ENCODE peak calls at places on chromosomes 11 and 22, in nine cellular contexts. One of them, this sample, is unnamed.

GRCh38 chr22:36373258-36373579 is 14.5 kb downstream of the MYH9 start:
- DNase-seq in mammary epithelial cell: no peak
- DNase-seq in lower leg skin: peak; percentile 93
- DNase-seq in non-pigmented ciliary epithelial cell: no peak
- DNase-seq in fibroblast of pulmonary artery: no peak
- DNase-seq in HAP-1: no peak
- DNase-seq in AG08395: no peak
- DNase-seq in stimulated activated CD4-positive, alpha-beta T cell treated with anti-CD3 and anti-CD28 coated beads, Interleukin-4, amount 100 ng/mL, for 48 hours: no peak
- DNase-seq in stimulated activated CD8-positive, alpha-beta memory T cell treated with anti-CD3 and anti-CD28 coated beads, Interleukin-4, amount 100 ng/mL, for 1 hour: no peak
- DNase-seq in this sample: no peak

GRCh38 chr11:13970986-13971385 is 8.5 kb downstream of the SPON1 start:
- DNase-seq in lower leg skin: no peak
- DNase-seq in stimulated activated CD4-positive, alpha-beta T cell treated with anti-CD3 and anti-CD28 coated beads, Interleukin-4, amount 100 ng/mL, for 48 hours: no peak
- DNase-seq in AG08395: peak; percentile 5
- DNase-seq in fibroblast of pulmonary artery: no peak
- DNase-seq in mammary epithelial cell: peak; percentile 23
- DNase-seq in non-pigmented ciliary epithelial cell: no peak
- DNase-seq in HAP-1: no peak
- DNase-seq in stimulated activated CD8-positive, alpha-beta memory T cell treated with anti-CD3 and anti-CD28 coated beads, Interleukin-4, amount 100 ng/mL, for 1 hour: no peak
- DNase-seq in this sample: no peak

GRCh38 chr11:130227373-130227772 is 67.8 kb downstream of the ST14 start:
- DNase-seq in fibroblast of pulmonary artery: no peak
- DNase-seq in mammary epithelial cell: no peak
- DNase-seq in non-pigmented ciliary epithelial cell: no peak
- DNase-seq in stimulated activated CD8-positive, alpha-beta memory T cell treated with anti-CD3 and anti-CD28 coated beads, Interleukin-4, amount 100 ng/mL, for 1 hour: no peak
- DNase-seq in lower leg skin: no peak
- DNase-seq in HAP-1: no peak
- DNase-seq in AG08395: no peak
- DNase-seq in stimulated activated CD4-positive, alpha-beta T cell treated with anti-CD3 and anti-CD28 coated beads, Interleukin-4, amount 100 ng/mL, for 48 hours: no peak
- DNase-seq in this sample: no peak

GRCh38 chr11:80239217-80239616 is 798.4 kb upstream of the TENM4 start:
- DNase-seq in fibroblast of pulmonary artery: no peak
- DNase-seq in HAP-1: no peak
- DNase-seq in stimulated activated CD8-positive, alpha-beta memory T cell treated with anti-CD3 and anti-CD28 coated beads, Interleukin-4, amount 100 ng/mL, for 1 hour: no peak
- DNase-seq in non-pigmented ciliary epithelial cell: no peak
- DNase-seq in AG08395: no peak
- DNase-seq in stimulated activated CD4-positive, alpha-beta T cell treated with anti-CD3 and anti-CD28 coated beads, Interleukin-4, amount 100 ng/mL, for 48 hours: no peak
- DNase-seq in lower leg skin: no peak
- DNase-seq in mammary epithelial cell: no peak
- DNase-seq in this sample: no peak

GRCh38 chr22:39469681-39470461 is 13.1 kb downstream of the MGAT3 start:
- DNase-seq in stimulated activated CD4-positive, alpha-beta T cell treated with anti-CD3 and anti-CD28 coated beads, Interleukin-4, amount 100 ng/mL, for 48 hours: no peak
- DNase-seq in stimulated activated CD8-positive, alpha-beta memory T cell treated with anti-CD3 and anti-CD28 coated beads, Interleukin-4, amount 100 ng/mL, for 1 hour: no peak
- DNase-seq in HAP-1: no peak
- DNase-seq in non-pigmented ciliary epithelial cell: no peak
- DNase-seq in AG08395: no peak
- DNase-seq in mammary epithelial cell: no peak
- DNase-seq in fibroblast of pulmonary artery: no peak
- DNase-seq in lower leg skin: no peak
- DNase-seq in this sample: no peak

GRCh38 chr11:123211134-123211879 is 16.3 kb upstream of the CLMP start:
- DNase-seq in AG08395: no peak
- DNase-seq in fibroblast of pulmonary artery: no peak
- DNase-seq in stimulated activated CD8-positive, alpha-beta memory T cell treated with anti-CD3 and anti-CD28 coated beads, Interleukin-4, amount 100 ng/mL, for 1 hour: no peak
- DNase-seq in lower leg skin: no peak
- DNase-seq in non-pigmented ciliary epithelial cell: no peak
- DNase-seq in HAP-1: no peak
- DNase-seq in mammary epithelial cell: no peak
- DNase-seq in stimulated activated CD4-positive, alpha-beta T cell treated with anti-CD3 and anti-CD28 coated beads, Interleukin-4, amount 100 ng/mL, for 48 hours: no peak
- DNase-seq in this sample: no peak

GRCh38 chr11:61293869-61294716 is 1.0 kb downstream of the VWCE start:
- DNase-seq in stimulated activated CD4-positive, alpha-beta T cell treated with anti-CD3 and anti-CD28 coated beads, Interleukin-4, amount 100 ng/mL, for 48 hours: peak; percentile 22
- DNase-seq in AG08395: peak; percentile 69
- DNase-seq in fibroblast of pulmonary artery: peak; percentile 66
- DNase-seq in stimulated activated CD8-positive, alpha-beta memory T cell treated with anti-CD3 and anti-CD28 coated beads, Interleukin-4, amount 100 ng/mL, for 1 hour: no peak
- DNase-seq in non-pigmented ciliary epithelial cell: no peak
- DNase-seq in mammary epithelial cell: peak; percentile 11
- DNase-seq in HAP-1: peak; percentile 60
- DNase-seq in lower leg skin: peak; percentile 90
- DNase-seq in this sample: peak; percentile 57

GRCh38 chr22:44876921-44877320 is 124.5 kb downstream of the ARHGAP8 start:
- DNase-seq in fibroblast of pulmonary artery: no peak
- DNase-seq in mammary epithelial cell: no peak
- DNase-seq in stimulated activated CD4-positive, alpha-beta T cell treated with anti-CD3 and anti-CD28 coated beads, Interleukin-4, amount 100 ng/mL, for 48 hours: no peak
- DNase-seq in AG08395: no peak
- DNase-seq in non-pigmented ciliary epithelial cell: no peak
- DNase-seq in HAP-1: no peak
- DNase-seq in lower leg skin: no peak
- DNase-seq in stimulated activated CD8-positive, alpha-beta memory T cell treated with anti-CD3 and anti-CD28 coated beads, Interleukin-4, amount 100 ng/mL, for 1 hour: no peak
- DNase-seq in this sample: no peak

GRCh38 chr11:8332196-8332595 is 68.5 kb upstream of the LMO1 start:
- DNase-seq in HAP-1: no peak
- DNase-seq in fibroblast of pulmonary artery: no peak
- DNase-seq in stimulated activated CD8-positive, alpha-beta memory T cell treated with anti-CD3 and anti-CD28 coated beads, Interleukin-4, amount 100 ng/mL, for 1 hour: no peak
- DNase-seq in mammary epithelial cell: no peak
- DNase-seq in non-pigmented ciliary epithelial cell: no peak
- DNase-seq in lower leg skin: no peak
- DNase-seq in stimulated activated CD4-positive, alpha-beta T cell treated with anti-CD3 and anti-CD28 coated beads, Interleukin-4, amount 100 ng/mL, for 48 hours: no peak
- DNase-seq in AG08395: no peak
- DNase-seq in this sample: no peak